ENCODE peak calls at places on chromosomes 6 and 20, in four cellular contexts. K is A549, E is K562, G is H1. T is an unnamed sample.

GRCh38 chr6:159833556-159833955 is 33.5 kb downstream of the PNLDC1 start:
- DNase-seq in E (no peak), G (no peak), K (no peak), T (no peak)

GRCh38 chr6:20700375-20700774 is 166.1 kb downstream of the CDKAL1 start:
- DNase-seq in E (no peak), G (no peak), K (no peak), T (no peak)

GRCh38 chr20:44714701-44715494 is at the start of gene CCN5:
- DNase-seq in E (peak; percentile 48), K (peak; percentile 80), G (no peak), T (peak; percentile 68)

GRCh38 chr6:1039191-1039590 is 272.7 kb upstream of the FOXQ1 start:
- DNase-seq in E (no peak), G (no peak), K (no peak), T (no peak)

GRCh38 chr20:19945732-19946670 is 71.2 kb upstream of the NAA20 start:
- DNase-seq in E (no peak), G (no peak), K (no peak), T (no peak)

GRCh38 chr6:1787894-1788293 is 178.2 kb downstream of the FOXC1 start:
- DNase-seq in K (no peak), E (no peak), G (no peak), T (no peak)

GRCh38 chr6:77292564-77293546 is 170.4 kb downstream of the HTR1B start:
- DNase-seq in G (no peak), E (no peak), K (peak; percentile 8), T (no peak)

GRCh38 chr6:72554203-72554564 is 67.7 kb upstream of the KCNQ5 start:
- DNase-seq in K (no peak), G (no peak), E (no peak), T (no peak)

GRCh38 chr6:157625111-157625510 is 197.9 kb upstream of the SNX9 start:
- DNase-seq in G (no peak), K (no peak), E (no peak), T (no peak)

GRCh38 chr20:31833130-31833930 is 12.1 kb downstream of the FOXS1 start:
- DNase-seq in G (peak; percentile 99), E (peak; percentile 82), K (peak; percentile 90), T (peak; percentile 74)

GRCh38 chr6:3228046-3228671 is 706 bp upstream of the TUBB2B start:
- DNase-seq in G (peak; percentile 89), E (peak; percentile 57), K (no peak), T (no peak)

GRCh38 chr6:125529061-125529460 is 220.4 kb upstream of the HEY2 start:
- DNase-seq in E (no peak), G (no peak), K (no peak), T (no peak)

GRCh38 chr6:90429713-90430112 is 133.1 kb upstream of the BACH2 start:
- DNase-seq in E (no peak), G (no peak), K (no peak), T (no peak)

GRCh38 chr6:47161176-47161687 is 119.1 kb upstream of the ADGRF1 start:
- DNase-seq in E (no peak), K (peak; percentile 21), G (no peak), T (no peak)

GRCh38 chr20:35284992-35285805 is 627 bp upstream of the EIF6 start:
- DNase-seq in G (no peak), E (no peak), K (no peak), T (no peak)

GRCh38 chr6:108800510-108800909 is 47.7 kb upstream of the ARMC2 start:
- DNase-seq in E (no peak), G (no peak), K (no peak), T (no peak)

GRCh38 chr6:159894991-159895390 is 4.2 kb downstream of the MAS1 start:
- DNase-seq in E (no peak), G (no peak), K (no peak), T (no peak)

GRCh38 chr6:168877821-168878282 is 375.8 kb downstream of the THBS2 start:
- DNase-seq in K (no peak), G (no peak), E (no peak), T (no peak)

GRCh38 chr20:58287638-58288037 is 21.9 kb upstream of the RAB22A start:
- DNase-seq in E (no peak), K (no peak), G (no peak), T (no peak)

GRCh38 chr6:32186496-32186840 is 2.4 kb upstream of the AGER start:
- DNase-seq in G (no peak), K (no peak), E (no peak), T (no peak)

GRCh38 chr20:19828233-19828632 is 70.2 kb downstream of the RIN2 start:
- DNase-seq in K (peak; percentile 64), E (no peak), G (no peak), T (peak; percentile 30)

GRCh38 chr6:160692369-160692959 is 9.6 kb upstream of the PLG start:
- DNase-seq in E (peak; percentile 58), K (no peak), G (no peak), T (no peak)

GRCh38 chr6:119215309-119215708 is 134.3 kb downstream of the MAN1A1 start:
- DNase-seq in G (no peak), E (no peak), K (no peak), T (peak; percentile 68)

GRCh38 chr6:35596448-35597442 is 84.0 kb upstream of the TULP1 start:
- DNase-seq in G (no peak), E (no peak), K (no peak), T (no peak)

GRCh38 chr20:4234128-4234527 is 218.8 kb upstream of the RNF24 start:
- DNase-seq in K (no peak), G (no peak), E (no peak), T (no peak)

GRCh38 chr6:4320860-4321259 is 185.5 kb upstream of the ECI2 start:
- DNase-seq in K (peak; percentile 57), E (no peak), G (no peak), T (no peak)

DNA sequence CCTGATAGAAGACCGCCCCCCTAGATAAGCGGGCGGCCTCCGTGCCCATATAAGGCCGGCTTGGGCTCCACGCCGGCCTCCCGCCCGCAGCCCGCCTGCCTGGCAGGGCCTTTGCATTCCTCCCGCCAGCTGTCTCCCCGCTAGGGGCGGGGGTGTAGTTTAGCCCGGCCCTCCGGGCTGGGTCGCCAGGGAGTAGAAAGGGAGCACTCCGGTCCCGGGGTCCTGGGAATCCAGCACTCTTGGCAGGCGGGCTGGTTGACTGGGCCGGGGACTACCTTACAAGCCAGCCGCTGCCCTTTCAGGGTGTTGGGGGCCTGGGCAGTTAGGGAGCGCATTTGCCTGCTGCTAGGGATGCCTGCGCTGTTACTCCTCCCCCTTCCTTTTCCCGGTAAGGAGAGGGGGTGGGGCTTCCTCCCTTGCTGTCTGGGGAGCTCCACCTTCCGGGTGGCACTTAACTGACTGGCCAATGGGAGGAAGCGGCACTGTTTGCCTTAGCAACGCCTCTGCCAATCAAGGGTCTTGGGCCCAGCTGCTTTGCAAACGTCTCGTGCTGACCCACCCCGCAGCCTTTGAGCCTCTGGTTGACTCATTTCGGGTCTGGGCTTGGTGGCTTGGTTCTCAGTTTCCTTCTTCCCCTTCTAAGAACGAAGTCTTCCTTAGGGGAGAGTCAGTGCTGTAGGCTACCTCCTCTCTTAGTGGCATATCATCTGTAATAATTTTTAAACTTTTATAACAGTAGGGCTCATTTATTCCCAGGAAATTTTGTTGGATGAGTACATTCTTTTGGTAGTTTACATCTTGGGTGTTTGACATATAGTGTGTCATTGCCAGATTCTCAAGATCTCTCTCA is 3.4 kb downstream of the SRF start:
- DNase-seq in G (peak; percentile 95), K (peak; percentile 98), E (peak; percentile 100), T (peak; percentile 99)
- TF ChIP-seq EP300 in G (no peak), K (no peak), E (no peak), T (no peak)

DNA sequence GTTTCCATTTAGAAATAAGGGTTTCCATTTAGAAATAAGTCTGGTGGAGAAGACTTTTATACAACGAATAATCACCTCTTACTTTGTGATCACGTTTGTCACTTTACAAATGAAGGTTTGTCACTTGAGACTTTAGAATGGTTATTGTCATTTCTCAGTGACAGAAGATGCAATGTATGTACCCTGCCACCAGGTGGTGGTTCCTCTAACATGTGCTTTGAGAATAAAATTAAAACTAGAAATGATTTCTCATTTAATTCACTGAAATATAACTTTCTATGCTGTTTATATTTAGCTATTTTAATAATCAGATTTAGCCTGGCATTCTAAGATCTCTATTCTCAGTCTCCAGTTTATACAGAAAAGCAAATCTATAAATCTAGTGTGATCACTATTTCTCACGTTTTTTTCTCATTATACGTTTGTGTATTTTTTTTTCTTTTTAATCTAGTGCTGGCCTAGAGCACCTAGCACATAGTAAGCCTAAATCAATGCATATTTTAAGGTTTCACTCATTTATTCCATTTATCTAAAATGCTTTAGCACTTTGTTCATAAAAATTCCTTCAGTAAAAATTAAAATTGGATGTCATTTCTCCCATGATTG is 57.4 kb upstream of the TFAP2D start:
- DNase-seq in G (no peak), E (peak; percentile 21), K (peak; percentile 1), T (peak; percentile 16)
- TF ChIP-seq PHF8 in G (no peak), E (no peak), K (no peak), T (no peak)

GRCh38 chr6:37482356-37483292 is 17.1 kb downstream of the CCDC167 start:
- DNase-seq in E (no peak), K (no peak), G (no peak), T (no peak)

GRCh38 chr6:37480118-37480736 is 19.5 kb downstream of the CCDC167 start:
- DNase-seq in E (no peak), G (no peak), K (no peak), T (no peak)

GRCh38 chr6:37483502-37483901 is 16.2 kb downstream of the CCDC167 start:
- DNase-seq in E (no peak), G (no peak), K (no peak), T (no peak)

GRCh38 chr6:37480951-37481597 is 18.6 kb downstream of the CCDC167 start:
- DNase-seq in K (no peak), G (peak; percentile 49), E (no peak), T (no peak)

DNA sequence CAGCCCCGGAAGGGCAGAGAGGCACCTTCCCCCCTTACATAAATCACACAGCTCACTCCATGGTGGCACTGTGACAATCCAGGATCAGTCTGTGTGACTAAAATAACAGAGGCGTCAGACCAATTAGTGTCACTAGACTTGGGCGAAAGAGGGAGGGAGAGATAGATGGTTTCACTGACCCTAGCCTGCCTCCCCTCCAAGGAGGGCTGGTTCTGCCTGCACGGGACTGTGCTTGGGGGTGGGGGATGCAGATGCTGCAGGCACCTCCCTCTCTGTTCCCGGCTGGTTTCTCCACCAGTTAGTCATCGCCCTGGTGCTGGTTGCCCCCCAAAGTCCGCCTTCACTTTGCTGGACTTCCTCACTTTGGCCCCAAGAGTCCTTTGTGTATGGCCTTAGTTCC is 17.9 kb downstream of the CCDC167 start:
- DNase-seq in K (no peak), G (no peak), E (no peak), T (no peak)
- TF ChIP-seq EP300 in K (no peak), G (no peak), E (no peak), T (no peak)

GRCh38 chr6:111098597-111098996 is 11.3 kb downstream of the SLC16A10 start:
- DNase-seq in E (no peak), K (no peak), G (no peak), T (peak; percentile 15)

GRCh38 chr6:111101987-111102386 is 14.7 kb downstream of the SLC16A10 start:
- DNase-seq in G (no peak), K (no peak), E (no peak), T (no peak)

GRCh38 chr6:111090766-111091165 is 3.5 kb downstream of the SLC16A10 start:
- DNase-seq in E (no peak), K (no peak), G (no peak), T (no peak)

GRCh38 chr6:111092006-111092405 is 4.7 kb downstream of the SLC16A10 start:
- DNase-seq in K (no peak), G (no peak), E (no peak), T (no peak)

DNA sequence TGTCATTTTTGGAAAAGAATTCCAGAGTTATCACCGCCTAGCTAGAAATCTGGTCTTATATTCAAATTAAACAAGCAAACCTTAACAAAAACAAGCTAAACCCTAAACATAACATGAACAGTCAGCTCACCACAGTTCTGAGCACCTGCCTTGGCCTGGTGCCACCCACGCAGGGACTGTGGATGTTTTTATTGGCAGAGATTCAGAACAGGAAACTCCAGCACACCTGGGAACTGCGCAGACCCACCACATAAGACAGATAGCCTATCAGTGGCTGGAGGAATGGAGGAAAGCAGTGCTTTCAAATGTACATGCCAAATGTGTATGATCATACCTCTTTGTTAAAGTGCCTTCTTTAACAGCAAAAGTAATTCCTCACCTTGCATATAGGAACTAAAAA is 8.9 kb downstream of the SLC16A10 start:
- DNase-seq in E (no peak), G (no peak), K (no peak), T (no peak)
- TF ChIP-seq PHF8 in E (no peak), G (no peak), K (no peak), T (no peak)

T was measured in HepG2.